ENCODE peak calls at places on chromosomes 16 and 17, in seven cellular contexts. One of them, this sample, is unnamed.

GRCh38 chr16:76428858-76429257 is 151.7 kb downstream of the CNTNAP4 start:
- DNase-seq in activated gamma-delta T cell treated with anti-CD3 and anti-CD28 coated beads, Interleukin-2, amount 50 U/mL, for 16 hours: no peak
- DNase-seq in skeletal muscle cell: no peak
- DNase-seq in WERI-Rb-1: no peak
- DNase-seq in stimulated activated CD8-positive, alpha-beta memory T cell treated with anti-CD3 and anti-CD28 coated beads, Interleukin-4, amount 100 ng/mL, for 4 hours: no peak
- DNase-seq in non-pigmented ciliary epithelial cell: no peak
- DNase-seq in activated naive CD8-positive, alpha-beta T cell treated with anti-CD3 and anti-CD28 coated beads for 36 hours: no peak
- DNase-seq in this sample: no peak

GRCh38 chr17:81837641-81838040 is 2.8 kb upstream of the PPP1R27 start:
- DNase-seq in stimulated activated CD8-positive, alpha-beta memory T cell treated with anti-CD3 and anti-CD28 coated beads, Interleukin-4, amount 100 ng/mL, for 4 hours: no peak
- DNase-seq in skeletal muscle cell: no peak
- DNase-seq in activated naive CD8-positive, alpha-beta T cell treated with anti-CD3 and anti-CD28 coated beads for 36 hours: no peak
- DNase-seq in WERI-Rb-1: no peak
- DNase-seq in activated gamma-delta T cell treated with anti-CD3 and anti-CD28 coated beads, Interleukin-2, amount 50 U/mL, for 16 hours: no peak
- DNase-seq in non-pigmented ciliary epithelial cell: no peak
- DNase-seq in this sample: peak; percentile 69

GRCh38 chr17:69245617-69246016 is 17.0 kb upstream of the ABCA10 start:
- DNase-seq in non-pigmented ciliary epithelial cell: no peak
- DNase-seq in WERI-Rb-1: no peak
- DNase-seq in skeletal muscle cell: no peak
- DNase-seq in activated gamma-delta T cell treated with anti-CD3 and anti-CD28 coated beads, Interleukin-2, amount 50 U/mL, for 16 hours: no peak
- DNase-seq in activated naive CD8-positive, alpha-beta T cell treated with anti-CD3 and anti-CD28 coated beads for 36 hours: no peak
- DNase-seq in stimulated activated CD8-positive, alpha-beta memory T cell treated with anti-CD3 and anti-CD28 coated beads, Interleukin-4, amount 100 ng/mL, for 4 hours: no peak
- DNase-seq in this sample: no peak

GRCh38 chr16:81374514-81374913 is 59.8 kb downstream of the GAN start:
- DNase-seq in skeletal muscle cell: no peak
- DNase-seq in activated gamma-delta T cell treated with anti-CD3 and anti-CD28 coated beads, Interleukin-2, amount 50 U/mL, for 16 hours: no peak
- DNase-seq in stimulated activated CD8-positive, alpha-beta memory T cell treated with anti-CD3 and anti-CD28 coated beads, Interleukin-4, amount 100 ng/mL, for 4 hours: no peak
- DNase-seq in non-pigmented ciliary epithelial cell: no peak
- DNase-seq in WERI-Rb-1: no peak
- DNase-seq in activated naive CD8-positive, alpha-beta T cell treated with anti-CD3 and anti-CD28 coated beads for 36 hours: no peak
- DNase-seq in this sample: no peak

GRCh38 chr17:9169116-9169515 is 147.8 kb downstream of the NTN1 start:
- DNase-seq in WERI-Rb-1: no peak
- DNase-seq in activated naive CD8-positive, alpha-beta T cell treated with anti-CD3 and anti-CD28 coated beads for 36 hours: no peak
- DNase-seq in activated gamma-delta T cell treated with anti-CD3 and anti-CD28 coated beads, Interleukin-2, amount 50 U/mL, for 16 hours: no peak
- DNase-seq in skeletal muscle cell: no peak
- DNase-seq in stimulated activated CD8-positive, alpha-beta memory T cell treated with anti-CD3 and anti-CD28 coated beads, Interleukin-4, amount 100 ng/mL, for 4 hours: no peak
- DNase-seq in non-pigmented ciliary epithelial cell: no peak
- DNase-seq in this sample: no peak

GRCh38 chr16:79698341-79698753 is 97.8 kb upstream of the MAF start:
- DNase-seq in WERI-Rb-1: no peak
- DNase-seq in stimulated activated CD8-positive, alpha-beta memory T cell treated with anti-CD3 and anti-CD28 coated beads, Interleukin-4, amount 100 ng/mL, for 4 hours: no peak
- DNase-seq in skeletal muscle cell: no peak
- DNase-seq in non-pigmented ciliary epithelial cell: no peak
- DNase-seq in activated gamma-delta T cell treated with anti-CD3 and anti-CD28 coated beads, Interleukin-2, amount 50 U/mL, for 16 hours: no peak
- DNase-seq in activated naive CD8-positive, alpha-beta T cell treated with anti-CD3 and anti-CD28 coated beads for 36 hours: no peak
- DNase-seq in this sample: peak; percentile 59

GRCh38 chr17:37505333-37505732 is 15.6 kb downstream of the DUSP14 start:
- DNase-seq in WERI-Rb-1: no peak
- DNase-seq in activated naive CD8-positive, alpha-beta T cell treated with anti-CD3 and anti-CD28 coated beads for 36 hours: no peak
- DNase-seq in stimulated activated CD8-positive, alpha-beta memory T cell treated with anti-CD3 and anti-CD28 coated beads, Interleukin-4, amount 100 ng/mL, for 4 hours: no peak
- DNase-seq in activated gamma-delta T cell treated with anti-CD3 and anti-CD28 coated beads, Interleukin-2, amount 50 U/mL, for 16 hours: no peak
- DNase-seq in skeletal muscle cell: no peak
- DNase-seq in non-pigmented ciliary epithelial cell: no peak
- DNase-seq in this sample: no peak

GRCh38 chr16:70428178-70428998 is 10.5 kb downstream of the ST3GAL2 start:
- DNase-seq in skeletal muscle cell: peak; percentile 81
- DNase-seq in stimulated activated CD8-positive, alpha-beta memory T cell treated with anti-CD3 and anti-CD28 coated beads, Interleukin-4, amount 100 ng/mL, for 4 hours: peak; percentile 50
- DNase-seq in WERI-Rb-1: peak; percentile 82
- DNase-seq in activated gamma-delta T cell treated with anti-CD3 and anti-CD28 coated beads, Interleukin-2, amount 50 U/mL, for 16 hours: no peak
- DNase-seq in non-pigmented ciliary epithelial cell: peak; percentile 83
- DNase-seq in activated naive CD8-positive, alpha-beta T cell treated with anti-CD3 and anti-CD28 coated beads for 36 hours: peak; percentile 76
- DNase-seq in this sample: peak; percentile 68

GRCh38 chr16:67917140-67917851 is 14.4 kb downstream of the CTRL start:
- DNase-seq in non-pigmented ciliary epithelial cell: no peak
- DNase-seq in skeletal muscle cell: no peak
- DNase-seq in stimulated activated CD8-positive, alpha-beta memory T cell treated with anti-CD3 and anti-CD28 coated beads, Interleukin-4, amount 100 ng/mL, for 4 hours: no peak
- DNase-seq in WERI-Rb-1: no peak
- DNase-seq in activated gamma-delta T cell treated with anti-CD3 and anti-CD28 coated beads, Interleukin-2, amount 50 U/mL, for 16 hours: no peak
- DNase-seq in activated naive CD8-positive, alpha-beta T cell treated with anti-CD3 and anti-CD28 coated beads for 36 hours: no peak
- DNase-seq in this sample: no peak

GRCh38 chr16:30546115-30546514 is 11.5 kb upstream of the ZNF747 start:
- DNase-seq in activated naive CD8-positive, alpha-beta T cell treated with anti-CD3 and anti-CD28 coated beads for 36 hours: no peak
- DNase-seq in skeletal muscle cell: no peak
- DNase-seq in non-pigmented ciliary epithelial cell: no peak
- DNase-seq in stimulated activated CD8-positive, alpha-beta memory T cell treated with anti-CD3 and anti-CD28 coated beads, Interleukin-4, amount 100 ng/mL, for 4 hours: no peak
- DNase-seq in WERI-Rb-1: no peak
- DNase-seq in activated gamma-delta T cell treated with anti-CD3 and anti-CD28 coated beads, Interleukin-2, amount 50 U/mL, for 16 hours: no peak
- DNase-seq in this sample: no peak

GRCh38 chr17:7263071-7263800 is 958 bp upstream of the CLDN7 start:
- DNase-seq in activated naive CD8-positive, alpha-beta T cell treated with anti-CD3 and anti-CD28 coated beads for 36 hours: no peak
- DNase-seq in activated gamma-delta T cell treated with anti-CD3 and anti-CD28 coated beads, Interleukin-2, amount 50 U/mL, for 16 hours: no peak
- DNase-seq in non-pigmented ciliary epithelial cell: no peak
- DNase-seq in stimulated activated CD8-positive, alpha-beta memory T cell treated with anti-CD3 and anti-CD28 coated beads, Interleukin-4, amount 100 ng/mL, for 4 hours: no peak
- DNase-seq in WERI-Rb-1: peak; percentile 57
- DNase-seq in skeletal muscle cell: no peak
- DNase-seq in this sample: no peak

GRCh38 chr17:16924701-16925440 is 47.0 kb downstream of the TNFRSF13B start:
- DNase-seq in stimulated activated CD8-positive, alpha-beta memory T cell treated with anti-CD3 and anti-CD28 coated beads, Interleukin-4, amount 100 ng/mL, for 4 hours: no peak
- DNase-seq in WERI-Rb-1: no peak
- DNase-seq in non-pigmented ciliary epithelial cell: no peak
- DNase-seq in activated naive CD8-positive, alpha-beta T cell treated with anti-CD3 and anti-CD28 coated beads for 36 hours: no peak
- DNase-seq in activated gamma-delta T cell treated with anti-CD3 and anti-CD28 coated beads, Interleukin-2, amount 50 U/mL, for 16 hours: no peak
- DNase-seq in skeletal muscle cell: no peak
- DNase-seq in this sample: no peak

GRCh38 chr16:86216591-86216990 is 293.7 kb upstream of the FOXF1 start:
- DNase-seq in activated naive CD8-positive, alpha-beta T cell treated with anti-CD3 and anti-CD28 coated beads for 36 hours: no peak
- DNase-seq in non-pigmented ciliary epithelial cell: no peak
- DNase-seq in activated gamma-delta T cell treated with anti-CD3 and anti-CD28 coated beads, Interleukin-2, amount 50 U/mL, for 16 hours: no peak
- DNase-seq in stimulated activated CD8-positive, alpha-beta memory T cell treated with anti-CD3 and anti-CD28 coated beads, Interleukin-4, amount 100 ng/mL, for 4 hours: no peak
- DNase-seq in WERI-Rb-1: no peak
- DNase-seq in skeletal muscle cell: no peak
- DNase-seq in this sample: no peak

GRCh38 chr17:372157-373152 is 19.8 kb upstream of the RPH3AL start:
- DNase-seq in WERI-Rb-1: peak; percentile 49
- DNase-seq in activated naive CD8-positive, alpha-beta T cell treated with anti-CD3 and anti-CD28 coated beads for 36 hours: no peak
- DNase-seq in skeletal muscle cell: no peak
- DNase-seq in stimulated activated CD8-positive, alpha-beta memory T cell treated with anti-CD3 and anti-CD28 coated beads, Interleukin-4, amount 100 ng/mL, for 4 hours: no peak
- DNase-seq in non-pigmented ciliary epithelial cell: no peak
- DNase-seq in activated gamma-delta T cell treated with anti-CD3 and anti-CD28 coated beads, Interleukin-2, amount 50 U/mL, for 16 hours: no peak
- DNase-seq in this sample: no peak

GRCh38 chr16:53614346-53614745 is 89.3 kb downstream of the RPGRIP1L start:
- DNase-seq in non-pigmented ciliary epithelial cell: no peak
- DNase-seq in activated gamma-delta T cell treated with anti-CD3 and anti-CD28 coated beads, Interleukin-2, amount 50 U/mL, for 16 hours: no peak
- DNase-seq in activated naive CD8-positive, alpha-beta T cell treated with anti-CD3 and anti-CD28 coated beads for 36 hours: no peak
- DNase-seq in WERI-Rb-1: no peak
- DNase-seq in stimulated activated CD8-positive, alpha-beta memory T cell treated with anti-CD3 and anti-CD28 coated beads, Interleukin-4, amount 100 ng/mL, for 4 hours: no peak
- DNase-seq in skeletal muscle cell: no peak
- DNase-seq in this sample: no peak

GRCh38 chr16:70664325-70665112 is 18.2 kb downstream of the IL34 start:
- DNase-seq in skeletal muscle cell: no peak
- DNase-seq in stimulated activated CD8-positive, alpha-beta memory T cell treated with anti-CD3 and anti-CD28 coated beads, Interleukin-4, amount 100 ng/mL, for 4 hours: no peak
- DNase-seq in WERI-Rb-1: no peak
- DNase-seq in activated gamma-delta T cell treated with anti-CD3 and anti-CD28 coated beads, Interleukin-2, amount 50 U/mL, for 16 hours: no peak
- DNase-seq in activated naive CD8-positive, alpha-beta T cell treated with anti-CD3 and anti-CD28 coated beads for 36 hours: no peak
- DNase-seq in non-pigmented ciliary epithelial cell: no peak
- DNase-seq in this sample: no peak

GRCh38 chr17:5896215-5896614 is 174.0 kb upstream of the WSCD1 start:
- DNase-seq in WERI-Rb-1: no peak
- DNase-seq in skeletal muscle cell: no peak
- DNase-seq in non-pigmented ciliary epithelial cell: no peak
- DNase-seq in activated gamma-delta T cell treated with anti-CD3 and anti-CD28 coated beads, Interleukin-2, amount 50 U/mL, for 16 hours: no peak
- DNase-seq in activated naive CD8-positive, alpha-beta T cell treated with anti-CD3 and anti-CD28 coated beads for 36 hours: no peak
- DNase-seq in stimulated activated CD8-positive, alpha-beta memory T cell treated with anti-CD3 and anti-CD28 coated beads, Interleukin-4, amount 100 ng/mL, for 4 hours: no peak
- DNase-seq in this sample: no peak